ENCODE peak calls at places on chromosomes 7 and 10, in four cellular contexts. One of them, this sample, is unnamed.

GRCh38 chr10:59801171-59801570 is 47.9 kb upstream of the MRLN start:
- DNase-seq in RWPE1: no peak
- DNase-seq in CD4-positive, CD25-positive, alpha-beta regulatory T cell: no peak
- DNase-seq in dorsolateral prefrontal cortex: no peak
- DNase-seq in this sample: no peak

GRCh38 chr7:130356121-130356759 is 11.6 kb downstream of the CPA5 start:
- DNase-seq in dorsolateral prefrontal cortex: peak; percentile 4
- DNase-seq in RWPE1: peak; percentile 91
- DNase-seq in CD4-positive, CD25-positive, alpha-beta regulatory T cell: no peak
- DNase-seq in this sample: peak; percentile 36

GRCh38 chr7:118420888-118421287 is 196.4 kb downstream of the ANKRD7 start:
- DNase-seq in CD4-positive, CD25-positive, alpha-beta regulatory T cell: no peak
- DNase-seq in RWPE1: no peak
- DNase-seq in dorsolateral prefrontal cortex: no peak
- DNase-seq in this sample: no peak

GRCh38 chr7:30135551-30136271 is 925 bp downstream of the MTURN start:
- DNase-seq in CD4-positive, CD25-positive, alpha-beta regulatory T cell: peak; percentile 71
- DNase-seq in RWPE1: peak; percentile 57
- DNase-seq in dorsolateral prefrontal cortex: peak; percentile 82
- DNase-seq in this sample: peak; percentile 39

GRCh38 chr7:138460176-138460648 is at the start of gene TRIM24:
- DNase-seq in RWPE1: peak; percentile 96
- DNase-seq in dorsolateral prefrontal cortex: no peak
- DNase-seq in CD4-positive, CD25-positive, alpha-beta regulatory T cell: no peak
- DNase-seq in this sample: peak; percentile 98

GRCh38 chr7:150340024-150340749 is 1.2 kb downstream of the RARRES2 start:
- DNase-seq in RWPE1: no peak
- DNase-seq in dorsolateral prefrontal cortex: no peak
- DNase-seq in CD4-positive, CD25-positive, alpha-beta regulatory T cell: peak; percentile 36
- DNase-seq in this sample: no peak

GRCh38 chr10:30583778-30584415 is 45.7 kb downstream of the LYZL2 start:
- DNase-seq in dorsolateral prefrontal cortex: peak; percentile 20
- DNase-seq in CD4-positive, CD25-positive, alpha-beta regulatory T cell: no peak
- DNase-seq in RWPE1: peak; percentile 49
- DNase-seq in this sample: peak; percentile 22

GRCh38 chr10:80702143-80702542 is 164.4 kb downstream of the SH2D4B start:
- DNase-seq in RWPE1: no peak
- DNase-seq in dorsolateral prefrontal cortex: peak; percentile 72
- DNase-seq in CD4-positive, CD25-positive, alpha-beta regulatory T cell: no peak
- DNase-seq in this sample: no peak

GRCh38 chr7:35975851-35976454 is 175.1 kb downstream of the SEPTIN7 start:
- DNase-seq in RWPE1: peak; percentile 46
- DNase-seq in dorsolateral prefrontal cortex: peak; percentile 57
- DNase-seq in CD4-positive, CD25-positive, alpha-beta regulatory T cell: peak; percentile 82
- DNase-seq in this sample: peak; percentile 85

GRCh38 chr10:26806557-26806956 is 54.2 kb downstream of the ABI1 start:
- DNase-seq in RWPE1: no peak
- DNase-seq in CD4-positive, CD25-positive, alpha-beta regulatory T cell: no peak
- DNase-seq in dorsolateral prefrontal cortex: no peak
- DNase-seq in this sample: no peak

GRCh38 chr7:127536426-127537152 is 48.8 kb downstream of the GCC1 start:
- DNase-seq in dorsolateral prefrontal cortex: peak; percentile 16
- DNase-seq in RWPE1: no peak
- DNase-seq in CD4-positive, CD25-positive, alpha-beta regulatory T cell: no peak
- DNase-seq in this sample: no peak

GRCh38 chr10:86372119-86372784 is 5.7 kb upstream of the GRID1 start:
- DNase-seq in CD4-positive, CD25-positive, alpha-beta regulatory T cell: no peak
- DNase-seq in dorsolateral prefrontal cortex: no peak
- DNase-seq in RWPE1: no peak
- DNase-seq in this sample: no peak

GRCh38 chr10:92901819-92902234 is 53.5 kb downstream of the EXOC6 start:
- DNase-seq in RWPE1: no peak
- DNase-seq in CD4-positive, CD25-positive, alpha-beta regulatory T cell: peak; percentile 73
- DNase-seq in dorsolateral prefrontal cortex: no peak
- DNase-seq in this sample: no peak

GRCh38 chr10:47165711-47166404 is 134.1 kb upstream of the GDF10 start:
- DNase-seq in CD4-positive, CD25-positive, alpha-beta regulatory T cell: peak; percentile 65
- DNase-seq in dorsolateral prefrontal cortex: peak; percentile 24
- DNase-seq in RWPE1: no peak
- DNase-seq in this sample: peak; percentile 39

GRCh38 chr10:70337201-70337651 is 45.2 kb downstream of the LRRC20 start:
- DNase-seq in CD4-positive, CD25-positive, alpha-beta regulatory T cell: no peak
- DNase-seq in RWPE1: no peak
- DNase-seq in dorsolateral prefrontal cortex: peak; percentile 31
- DNase-seq in this sample: peak; percentile 39

GRCh38 chr10:126496771-126497545 is 108.7 kb upstream of the ADAM12 start:
- DNase-seq in RWPE1: no peak
- DNase-seq in dorsolateral prefrontal cortex: no peak
- DNase-seq in CD4-positive, CD25-positive, alpha-beta regulatory T cell: no peak
- DNase-seq in this sample: no peak

GRCh38 chr7:138097064-138097741 is 20.9 kb downstream of the AKR1D1 start:
- DNase-seq in CD4-positive, CD25-positive, alpha-beta regulatory T cell: peak; percentile 33
- DNase-seq in dorsolateral prefrontal cortex: no peak
- DNase-seq in RWPE1: no peak
- DNase-seq in this sample: peak; percentile 38

GRCh38 chr10:65194131-65194530 is 1672.9 kb downstream of the REEP3 start:
- DNase-seq in RWPE1: peak; percentile 18
- DNase-seq in dorsolateral prefrontal cortex: peak; percentile 74
- DNase-seq in CD4-positive, CD25-positive, alpha-beta regulatory T cell: no peak
- DNase-seq in this sample: no peak

GRCh38 chr10:100646033-100646432 is 99.3 kb upstream of the PAX2 start:
- DNase-seq in RWPE1: no peak
- DNase-seq in dorsolateral prefrontal cortex: no peak
- DNase-seq in CD4-positive, CD25-positive, alpha-beta regulatory T cell: no peak
- DNase-seq in this sample: no peak

DNA sequence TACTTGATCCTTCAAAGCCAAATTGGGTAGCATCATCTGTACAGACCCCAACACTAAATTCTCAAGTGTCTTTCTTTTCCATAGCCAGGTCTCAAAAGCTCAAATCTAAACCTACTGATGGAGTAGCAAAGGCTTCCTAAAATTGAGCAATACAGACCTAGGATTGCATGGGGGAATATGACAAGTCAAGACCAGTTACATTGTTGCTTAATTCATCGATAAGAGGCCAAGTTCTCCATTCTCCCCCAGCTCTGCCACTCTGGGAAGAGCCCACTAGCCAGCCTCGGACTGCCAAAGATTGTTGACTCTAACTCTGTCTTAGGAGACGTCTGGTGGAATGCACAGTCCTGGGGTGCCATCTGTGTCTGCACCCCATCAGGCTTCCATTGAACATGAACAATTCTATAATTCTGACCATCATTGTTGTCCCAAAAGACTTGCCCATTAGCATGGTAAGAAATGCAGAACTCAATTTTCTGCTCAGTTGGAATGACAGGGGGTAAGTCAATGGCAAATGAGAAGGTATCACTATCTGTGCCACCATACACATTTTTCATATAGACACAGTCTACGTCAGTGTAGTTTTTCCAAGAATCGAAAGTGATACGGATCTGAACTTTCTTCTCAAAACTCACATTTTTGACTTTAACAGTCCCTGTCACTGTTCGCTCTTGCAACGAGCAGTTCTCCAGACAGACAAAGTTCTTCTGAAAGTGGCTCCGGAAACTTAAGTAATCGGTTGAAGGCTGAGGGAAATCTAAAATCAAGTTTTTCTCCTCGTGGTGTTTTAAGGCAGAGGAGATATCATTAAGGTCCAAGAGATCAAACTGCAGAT is 2.9 kb downstream of the PPP1R3C start:
- DNase-seq in dorsolateral prefrontal cortex: no peak
- DNase-seq in CD4-positive, CD25-positive, alpha-beta regulatory T cell: no peak
- DNase-seq in RWPE1: no peak
- DNase-seq in this sample: no peak
- H3K27ac ChIP-seq in dorsolateral prefrontal cortex: peak overlapping the region; percentile 16
- H3K27ac ChIP-seq in CD4-positive, CD25-positive, alpha-beta regulatory T cell: no peak overlapping the region
- H3K27ac ChIP-seq in RWPE1: no peak overlapping the region
- H3K27ac ChIP-seq in this sample: no peak overlapping the region

DNA sequence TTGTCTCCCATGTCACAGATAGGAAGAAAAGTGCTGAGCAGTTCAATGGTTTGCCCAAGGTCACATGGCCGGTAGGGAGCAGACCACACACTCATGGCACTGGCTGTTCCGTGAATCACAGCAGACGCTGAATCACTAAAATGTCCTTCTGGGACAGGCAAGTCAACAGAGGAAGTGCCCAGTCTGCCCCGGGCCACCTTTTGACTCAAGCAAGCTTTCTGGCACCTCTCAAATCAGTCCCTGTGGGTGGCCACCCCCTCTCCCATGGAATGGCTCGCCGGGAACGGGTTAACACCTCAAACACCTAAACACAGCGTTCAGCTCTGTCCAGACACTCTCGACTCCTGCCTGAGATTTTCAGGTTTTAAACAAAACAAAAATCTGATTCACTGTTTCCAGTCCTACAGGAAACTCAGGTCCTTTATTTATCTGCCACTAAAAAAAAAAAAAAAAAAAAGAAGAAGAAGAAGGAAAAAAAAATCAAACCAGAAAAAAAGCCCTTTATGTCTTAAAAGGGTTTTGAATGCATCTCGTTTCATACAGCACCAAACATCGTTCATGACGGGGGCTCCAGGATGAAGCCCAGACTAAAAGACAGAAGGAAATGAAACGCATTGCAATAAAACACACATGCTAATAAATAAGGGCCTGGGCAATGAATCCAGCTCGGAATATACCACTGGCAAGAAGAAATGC is 15.4 kb downstream of the CARD11 start:
- DNase-seq in CD4-positive, CD25-positive, alpha-beta regulatory T cell: peak; percentile 35
- DNase-seq in dorsolateral prefrontal cortex: peak; percentile 27
- DNase-seq in RWPE1: peak; percentile 67
- DNase-seq in this sample: no peak
- H3K27ac ChIP-seq in CD4-positive, CD25-positive, alpha-beta regulatory T cell: no peak overlapping the region
- H3K27ac ChIP-seq in dorsolateral prefrontal cortex: no peak overlapping the region
- H3K27ac ChIP-seq in RWPE1: peak overlapping the region; percentile 62
- H3K27ac ChIP-seq in this sample: no peak overlapping the region

DNA sequence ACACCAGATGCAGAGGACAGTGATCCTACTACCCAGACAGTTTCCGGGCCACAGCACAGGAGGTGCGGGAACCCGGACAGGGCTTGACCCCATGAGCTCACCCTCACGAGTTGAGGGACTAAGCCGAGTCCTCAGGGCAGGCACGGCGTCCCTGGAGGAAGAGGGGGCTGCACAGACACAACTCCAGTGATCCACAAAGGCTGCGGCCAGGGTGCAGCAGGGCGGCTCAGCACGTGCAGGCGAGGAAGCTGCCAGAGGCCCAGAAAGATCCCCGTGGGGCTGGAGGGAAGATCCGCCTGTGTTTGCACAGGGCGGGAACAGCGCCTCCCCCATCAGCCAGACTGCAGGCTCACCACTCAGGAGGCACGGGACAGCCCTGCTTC is 45.9 kb upstream of the TMEM72 start:
- DNase-seq in RWPE1: no peak
- DNase-seq in dorsolateral prefrontal cortex: no peak
- DNase-seq in CD4-positive, CD25-positive, alpha-beta regulatory T cell: no peak
- DNase-seq in this sample: no peak
- H3K27ac ChIP-seq in RWPE1: no peak overlapping the region
- H3K27ac ChIP-seq in dorsolateral prefrontal cortex: no peak overlapping the region
- H3K27ac ChIP-seq in CD4-positive, CD25-positive, alpha-beta regulatory T cell: no peak overlapping the region
- H3K27ac ChIP-seq in this sample: no peak overlapping the region

GRCh38 chr10:102670871-102671434 is 26.7 kb downstream of the TRIM8 start:
- DNase-seq in CD4-positive, CD25-positive, alpha-beta regulatory T cell: no peak
- DNase-seq in RWPE1: no peak
- DNase-seq in dorsolateral prefrontal cortex: no peak
- DNase-seq in this sample: no peak

GRCh38 chr10:102673961-102674511 is 29.8 kb downstream of the TRIM8 start:
- DNase-seq in CD4-positive, CD25-positive, alpha-beta regulatory T cell: peak; percentile 89
- DNase-seq in dorsolateral prefrontal cortex: peak; percentile 72
- DNase-seq in RWPE1: peak; percentile 89
- DNase-seq in this sample: peak; percentile 36

GRCh38 chr10:102673235-102673634 is 29.0 kb downstream of the TRIM8 start:
- DNase-seq in dorsolateral prefrontal cortex: no peak
- DNase-seq in CD4-positive, CD25-positive, alpha-beta regulatory T cell: no peak
- DNase-seq in RWPE1: no peak
- DNase-seq in this sample: no peak

GRCh38 chr10:102674566-102674965 is 30.3 kb downstream of the TRIM8 start:
- DNase-seq in RWPE1: no peak
- DNase-seq in CD4-positive, CD25-positive, alpha-beta regulatory T cell: peak; percentile 60
- DNase-seq in dorsolateral prefrontal cortex: peak; percentile 9
- DNase-seq in this sample: no peak

GRCh38 chr10:102672822-102673200 is 28.5 kb downstream of the TRIM8 start:
- DNase-seq in CD4-positive, CD25-positive, alpha-beta regulatory T cell: no peak
- DNase-seq in RWPE1: no peak
- DNase-seq in dorsolateral prefrontal cortex: no peak
- DNase-seq in this sample: no peak
- H3K27ac ChIP-seq in CD4-positive, CD25-positive, alpha-beta regulatory T cell: no peak overlapping the region
- H3K27ac ChIP-seq in RWPE1: peak overlapping the region; percentile 90
- H3K27ac ChIP-seq in dorsolateral prefrontal cortex: peak overlapping the region; percentile 91
- H3K27ac ChIP-seq in this sample: no peak overlapping the region

DNA sequence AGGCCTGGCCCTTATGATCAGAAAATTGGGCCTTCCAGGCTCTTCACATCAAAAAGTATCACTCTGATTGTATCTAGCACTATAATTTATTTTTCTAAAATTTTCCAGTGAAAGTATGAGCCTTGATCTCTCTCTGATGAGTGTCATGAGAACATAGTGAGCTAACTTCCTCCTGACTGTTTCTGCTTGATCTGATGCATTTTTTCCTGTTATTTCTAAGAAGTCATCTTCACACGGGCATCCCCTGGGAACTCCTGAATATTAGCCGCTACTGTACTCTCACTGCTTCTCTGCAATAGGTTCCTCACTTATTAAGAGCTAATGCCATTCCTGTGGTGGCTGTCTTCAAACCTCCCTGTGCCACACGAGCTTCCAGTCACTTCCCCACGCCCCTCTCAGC is 63.1 kb upstream of the ZPBP start:
- DNase-seq in dorsolateral prefrontal cortex: no peak
- DNase-seq in RWPE1: no peak
- DNase-seq in CD4-positive, CD25-positive, alpha-beta regulatory T cell: no peak
- DNase-seq in this sample: no peak
- H3K27ac ChIP-seq in dorsolateral prefrontal cortex: no peak overlapping the region
- H3K27ac ChIP-seq in RWPE1: no peak overlapping the region
- H3K27ac ChIP-seq in CD4-positive, CD25-positive, alpha-beta regulatory T cell: no peak overlapping the region
- H3K27ac ChIP-seq in this sample: no peak overlapping the region

DNA sequence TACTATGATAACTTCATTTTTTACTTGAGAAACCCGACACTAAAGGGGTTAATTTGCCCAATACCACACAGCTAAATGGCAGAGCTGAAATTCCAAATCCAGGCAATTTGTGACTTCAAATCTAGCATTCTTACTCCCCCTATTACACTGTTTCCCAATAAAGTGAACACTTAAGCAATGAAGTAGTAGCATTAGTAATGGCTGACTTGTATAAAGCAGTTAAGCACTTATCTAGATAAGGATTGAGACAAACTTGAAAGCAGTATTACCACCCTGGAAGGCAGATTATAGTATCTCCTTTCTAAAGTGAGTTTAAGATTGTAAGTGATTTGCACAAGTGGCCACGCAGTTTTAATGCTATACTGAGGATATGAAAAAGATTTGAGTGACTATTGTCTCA is 39.3 kb downstream of the WASL start:
- DNase-seq in RWPE1: no peak
- DNase-seq in dorsolateral prefrontal cortex: no peak
- DNase-seq in CD4-positive, CD25-positive, alpha-beta regulatory T cell: no peak
- DNase-seq in this sample: peak; percentile 23
- H3K27ac ChIP-seq in RWPE1: no peak overlapping the region
- H3K27ac ChIP-seq in dorsolateral prefrontal cortex: no peak overlapping the region
- H3K27ac ChIP-seq in CD4-positive, CD25-positive, alpha-beta regulatory T cell: no peak overlapping the region
- H3K27ac ChIP-seq in this sample: peak overlapping the region; percentile 32